ENCODE peak calls at places on chromosomes 4 and X, in six cellular contexts. P, R, N, A, X and D are unnamed samples.

GRCh38 chr4:186587416-186588018 is 32.1 kb upstream of the MTNR1A start:
- DNase-seq in A (peak), N (peak), R (peak), P (peak), X (peak), D (peak)

GRCh38 chrX:47158131-47158530 is 13.1 kb downstream of the RBM10 start:
- DNase-seq in R (peak), P (no peak), N (no peak), A (no peak), X (no peak), D (peak)

GRCh38 chrX:93791304-93791703 is 117.3 kb downstream of the FAM133A start:
- DNase-seq in P (no peak), N (no peak), A (no peak), R (no peak), X (no peak), D (no peak)

GRCh38 chrX:40912576-40912975 is 172.7 kb upstream of the USP9X start:
- DNase-seq in P (no peak), N (no peak), R (no peak), A (no peak), X (peak), D (no peak)

GRCh38 chr4:126264839-126265238 is 950.1 kb downstream of the FAT4 start:
- DNase-seq in N (no peak), A (no peak), X (peak), R (no peak), P (no peak), D (no peak)

GRCh38 chr4:157099506-157099905 is 23.6 kb downstream of the GLRB start:
- DNase-seq in P (no peak), R (no peak), A (no peak), N (no peak), X (no peak), D (no peak)

GRCh38 chrX:123422875-123423274 is 238.8 kb downstream of the GRIA3 start:
- DNase-seq in A (peak), R (peak), X (peak), P (peak), N (no peak), D (no peak)

GRCh38 chrX:13051529-13052172 is 7.2 kb upstream of the FAM9C start:
- DNase-seq in P (no peak), N (no peak), A (no peak), X (no peak), R (no peak), D (no peak)

GRCh38 chr4:576245-576821 is at the start of gene TMEM271:
- DNase-seq in N (no peak), P (no peak), R (peak), X (no peak), A (no peak), D (peak)

GRCh38 chrX:100710816-100711215 is 21.1 kb downstream of the SYTL4 start:
- DNase-seq in N (no peak), A (no peak), X (no peak), R (no peak), P (no peak), D (no peak)

GRCh38 chr4:150366487-150366999 is 215.4 kb upstream of the MAB21L2 start:
- DNase-seq in R (peak), P (no peak), A (no peak), N (no peak), X (no peak), D (peak)

GRCh38 chrX:130645955-130646583 is 244.3 kb downstream of the RBMX2 start:
- DNase-seq in A (no peak), R (no peak), P (peak), N (no peak), X (no peak), D (no peak)

GRCh38 chr4:93740890-93741289 is 87.7 kb upstream of the ATOH1 start:
- DNase-seq in A (no peak), P (no peak), R (no peak), N (no peak), X (no peak), D (no peak)

GRCh38 chrX:102599950-102600579 is 750 bp downstream of the ARMCX5 start:
- DNase-seq in A (peak), R (no peak), P (no peak), N (no peak), X (peak), D (no peak)

GRCh38 chr4:18020145-18020670 is 1.3 kb downstream of the LCORL start:
- DNase-seq in A (peak), N (no peak), R (no peak), X (peak), P (peak), D (peak)

GRCh38 chr4:168751263-168752225 is 254.7 kb downstream of the PALLD start:
- DNase-seq in X (peak), N (no peak), P (no peak), A (peak), R (no peak), D (no peak)

GRCh38 chr4:182194115-182194834 is 48.9 kb upstream of the TENM3 start:
- DNase-seq in R (no peak), A (no peak), P (no peak), N (no peak), X (no peak), D (no peak)

GRCh38 chr4:48653217-48654014 is 126.7 kb downstream of the FRYL start:
- DNase-seq in R (peak), A (peak), N (peak), P (peak), X (peak), D (no peak)

GRCh38 chr4:108834787-108835384 is 72.0 kb upstream of the ETNPPL start:
- DNase-seq in A (peak), X (peak), R (peak), P (no peak), N (no peak), D (no peak)

GRCh38 chr4:4969298-4969697 is 50.0 kb downstream of the CYTL1 start:
- DNase-seq in X (peak), N (no peak), A (peak), R (no peak), P (peak), D (no peak)

GRCh38 chr4:2824329-2825183 is 19.1 kb upstream of the ADD1 start:
- DNase-seq in A (no peak), R (no peak), N (no peak), P (no peak), X (no peak), D (peak)

GRCh38 chr4:142846729-142847606 is 867 bp upstream of the INPP4B start:
- DNase-seq in X (peak), R (peak), A (peak), N (peak), P (peak), D (peak)

GRCh38 chr4:189771696-189772361 is 168.8 kb upstream of the FRG1 start:
- DNase-seq in X (no peak), P (no peak), R (no peak), N (no peak), A (no peak), D (no peak)

GRCh38 chr4:1171306-1172227 is 816 bp downstream of the SPON2 start:
- DNase-seq in N (peak), R (peak), X (no peak), P (peak), A (peak), D (peak)

GRCh38 chr4:52966781-52967180 is 104.7 kb downstream of the RASL11B start:
- DNase-seq in A (no peak), R (no peak), N (no peak), X (no peak), P (no peak), D (no peak)

GRCh38 chrX:9612146-9612505 is 147.3 kb downstream of the TBL1X start:
- DNase-seq in A (no peak), N (no peak), P (no peak), X (no peak), R (peak), D (no peak)

GRCh38 chr4:171676555-171677215 is 136.5 kb upstream of the GALNTL6 start:
- DNase-seq in A (no peak), P (no peak), N (no peak), X (no peak), R (no peak), D (no peak)

GRCh38 chr4:176443117-176443516 is 123.4 kb downstream of the SPCS3 start:
- DNase-seq in R (no peak), A (peak), X (peak), N (no peak), P (no peak), D (no peak)